ENCODE peak calls at places on chromosomes 2 and 18, in six cellular contexts. J, F, D, I, V and H are unnamed samples. For H3K36me3 and H3K4me1, the result is how much of the 10 kb centered on the place peaks cover.

GRCh38 chr18:463442-464310 is 36.8 kb downstream of the COLEC12 start:
- DNase-seq in J (no peak), F (peak), D (no peak), I (no peak), V (peak), H (no peak)

GRCh38 chr2:29697715-29698114 is 223.7 kb downstream of the ALK start:
- DNase-seq in J (no peak), F (no peak), D (no peak), I (no peak), V (no peak), H (no peak)

GRCh38 chr2:164203131-164203530 is 418.2 kb downstream of the GRB14 start:
- DNase-seq in J (no peak), F (no peak), D (no peak), I (no peak), V (peak), H (no peak)

GRCh38 chr2:69995511-69995910 is 34.1 kb upstream of the ASPRV1 start:
- DNase-seq in J (no peak), F (no peak), D (no peak), I (no peak), V (no peak), H (no peak)

GRCh38 chr18:28175930-28176673 is 828 bp downstream of the CDH2 start:
- DNase-seq in J (peak), F (peak), D (peak), I (no peak), V (peak), H (no peak)

GRCh38 chr2:196324212-196324611 is 152.8 kb upstream of the STK17B start:
- DNase-seq in J (no peak), F (peak), D (no peak), I (no peak), V (peak), H (no peak)

GRCh38 chr18:907171-907879 is 2.7 kb downstream of the ADCYAP1 start:
- DNase-seq in J (no peak), F (no peak), D (no peak), I (no peak), V (peak), H (no peak)

GRCh38 chr2:212863185-212863588 is 288.2 kb downstream of the IKZF2 start:
- DNase-seq in J (peak), F (no peak), D (peak), I (peak), V (peak), H (peak)

GRCh38 chr2:134232868-134233732 is 20.8 kb upstream of the MGAT5 start:
- DNase-seq in J (peak), F (peak), D (peak), I (no peak), V (peak), H (no peak)

GRCh38 chr2:214716811-214717560 is 92.5 kb downstream of the BARD1 start:
- DNase-seq in J (no peak), F (no peak), D (no peak), I (peak), V (no peak), H (no peak)

GRCh38 chr2:68796306-68796905 is 61.8 kb downstream of the ARHGAP25 start:
- DNase-seq in J (no peak), F (peak), D (no peak), I (no peak), V (no peak), H (no peak)

GRCh38 chr2:48725696-48726494 is 29.6 kb downstream of the LHCGR start:
- DNase-seq in J (no peak), F (no peak), D (no peak), I (no peak), V (no peak), H (no peak)

GRCh38 chr2:157725856-157726255 is 97.2 kb upstream of the ACVR1C start:
- DNase-seq in J (no peak), F (peak), D (no peak), I (no peak), V (no peak), H (no peak)

GRCh38 chr2:239316562-239317465 is 84.0 kb downstream of the HDAC4 start:
- DNase-seq in J (no peak), F (peak), D (no peak), I (peak), V (peak), H (peak)

GRCh38 chr2:88091943-88092342 is 24.3 kb downstream of the SMYD1 start:
- DNase-seq in J (no peak), F (no peak), D (no peak), I (no peak), V (no peak), H (no peak)

GRCh38 chr2:136116111-136116812 is 1.7 kb downstream of the CXCR4 start:
- DNase-seq in J (no peak), F (no peak), D (peak), I (peak), V (peak), H (peak)

GRCh38 chr2:220775856-220776467 is 796.1 kb downstream of the EPHA4 start:
- DNase-seq in J (no peak), F (peak), D (no peak), I (no peak), V (peak), H (no peak)

GRCh38 chr2:112877423-112877822 is 33.5 kb upstream of the IL37 start:
- DNase-seq in J (peak), F (peak), D (no peak), I (no peak), V (peak), H (no peak)

GRCh38 chr18:41395695-41396094 is 559.3 kb upstream of the PIK3C3 start:
- DNase-seq in J (peak), F (peak), D (no peak), I (no peak), V (no peak), H (no peak)

GRCh38 chr2:20604957-20605381 is 45.9 kb downstream of the HS1BP3 start:
- DNase-seq in J (no peak), F (peak), D (no peak), I (peak), V (peak), H (no peak)

GRCh38 chr18:55018602-55019001 is 59.3 kb upstream of the CCDC68 start:
- DNase-seq in J (no peak), F (peak), D (no peak), I (no peak), V (peak), H (no peak)

GRCh38 chr2:105038383-105039061 is 653 bp downstream of the MRPS9 start:
- DNase-seq in J (peak), F (peak), D (no peak), I (no peak), V (peak), H (no peak)

GRCh38 chr2:54402350-54402749 is 53.8 kb upstream of the SPTBN1 start:
- DNase-seq in J (no peak), F (peak), D (no peak), I (no peak), V (peak), H (no peak)

GRCh38 chr2:230715201-230715600 is 2.6 kb downstream of the CAB39 start:
- DNase-seq in J (no peak), F (peak), D (no peak), I (no peak), V (peak), H (no peak)

GRCh38 chr18:23900979-23901378 is 113.6 kb upstream of the TTC39C start:
- DNase-seq in J (no peak), F (no peak), D (no peak), I (no peak), V (no peak), H (no peak)

GRCh38 chr2:221323513-221323912 is 248.6 kb downstream of the EPHA4 start:
- DNase-seq in J (no peak), F (no peak), D (no peak), I (no peak), V (no peak), H (no peak)

GRCh38 chr2:70552501-70553333 is 909 bp downstream of the TGFA start:
- DNase-seq in J (peak), F (no peak), D (peak), I (no peak), V (peak), H (peak)

GRCh38 chr2:226747288-226747687 is 52.3 kb downstream of the IRS1 start:
- DNase-seq in J (no peak), F (no peak), D (no peak), I (no peak), V (no peak), H (no peak)

GRCh38 chr2:226742346-226742745 is 57.3 kb downstream of the IRS1 start:
- DNase-seq in J (no peak), F (peak), D (no peak), I (no peak), V (no peak), H (no peak)

GRCh38 chr2:226743911-226744310 is 55.7 kb downstream of the IRS1 start:
- DNase-seq in J (no peak), F (no peak), D (no peak), I (no peak), V (no peak), H (no peak)

DNA sequence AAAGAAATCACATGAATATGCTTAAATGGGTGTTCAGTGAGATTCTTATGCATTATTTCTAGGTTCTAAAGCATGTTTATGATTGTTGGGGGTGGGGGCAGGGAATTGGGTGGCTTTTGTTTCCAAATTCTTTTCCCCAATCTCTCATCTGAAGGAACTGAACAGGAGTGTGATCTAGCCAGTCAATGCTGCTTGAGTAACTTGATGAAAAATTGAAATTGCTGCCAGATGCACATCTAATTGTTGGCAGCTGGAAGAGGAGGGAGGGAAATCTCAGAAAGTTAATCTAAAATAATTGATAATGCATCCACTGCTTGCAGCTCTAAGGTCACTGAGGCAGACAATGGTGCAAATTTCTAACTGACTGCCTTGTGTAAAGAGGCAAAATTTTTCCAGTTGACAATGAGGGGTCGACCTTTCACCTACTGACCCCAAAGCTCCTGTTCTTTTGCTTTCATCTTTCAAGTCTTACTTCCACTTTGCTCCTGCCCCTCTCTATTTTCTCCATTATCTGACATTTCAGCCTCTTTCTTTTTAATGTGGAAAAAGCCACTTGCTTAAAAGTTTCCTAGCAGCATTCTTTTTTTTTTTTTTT is 53.3 kb downstream of the IRS1 start:
- DNase-seq in J (no peak), F (no peak), D (no peak), I (no peak), V (no peak), H (no peak)
- H3K27ac ChIP-seq in J (no peak), F (no peak), D (no peak), I (no peak), V (no peak), H (no peak)

DNA sequence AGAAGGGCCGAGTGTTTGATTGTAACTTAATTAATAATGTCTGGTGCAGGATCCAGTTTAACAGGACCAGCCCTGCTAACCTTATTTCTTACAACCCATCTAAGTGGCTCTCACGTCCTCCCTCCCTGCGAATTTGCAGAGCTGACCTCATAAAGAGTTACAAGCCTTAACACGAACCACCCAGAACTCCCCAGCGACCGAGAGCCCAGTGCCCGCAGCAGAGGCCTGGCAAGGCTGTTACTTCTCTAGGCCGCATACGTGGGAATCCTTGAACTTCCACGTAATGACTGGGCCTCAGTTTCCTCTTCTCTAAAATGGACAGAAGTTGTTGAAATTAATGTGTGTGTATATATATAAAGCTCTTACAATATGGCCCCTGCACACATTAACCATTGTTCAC is 55.5 kb downstream of the PXDN start:
- DNase-seq in J (no peak), F (no peak), D (no peak), I (no peak), V (no peak), H (no peak)
- H3K36me3 ChIP-seq in J (under half), F (half or more), D (under half), I (under half), V (under half), H (under half)

GRCh38 chr18:8426401-8426800 is 182.8 kb upstream of the RAB12 start:
- DNase-seq in J (no peak), F (no peak), D (peak), I (no peak), V (no peak), H (no peak)

GRCh38 chr18:8422391-8422790 is 186.8 kb upstream of the RAB12 start:
- DNase-seq in J (no peak), F (no peak), D (no peak), I (no peak), V (no peak), H (no peak)

GRCh38 chr18:8423051-8423558 is 186.1 kb upstream of the RAB12 start:
- DNase-seq in J (peak), F (peak), D (no peak), I (no peak), V (peak), H (no peak)

GRCh38 chr18:8424917-8425725 is 184.1 kb upstream of the RAB12 start:
- DNase-seq in J (peak), F (peak), D (no peak), I (no peak), V (peak), H (no peak)

DNA sequence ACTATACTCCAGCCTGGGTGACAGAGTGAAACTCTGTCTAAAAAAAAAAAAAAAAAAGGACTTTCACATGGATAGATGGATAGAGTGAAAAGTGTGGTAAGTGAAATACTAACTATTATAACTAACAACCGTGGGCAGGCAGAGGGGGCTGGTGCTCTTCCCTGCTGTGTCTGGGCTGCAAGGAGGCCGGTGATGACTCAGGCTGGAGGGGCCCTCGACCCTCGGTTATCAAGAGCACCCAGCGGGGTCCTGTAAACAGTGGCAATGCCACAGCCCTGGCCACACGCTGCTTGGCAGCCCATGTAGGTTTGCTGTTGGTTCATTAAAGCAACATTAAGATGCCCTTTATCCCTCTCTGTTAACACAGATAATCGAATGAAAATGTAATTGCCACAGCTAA is 184.8 kb upstream of the RAB12 start:
- DNase-seq in J (no peak), F (no peak), D (no peak), I (no peak), V (no peak), H (no peak)
- H3K4me1 ChIP-seq in J (under half), F (under half), D (under half), I (under half), V (under half), H (under half)

GRCh38 chr2:156703628-156704027 is 267.4 kb downstream of the GPD2 start:
- DNase-seq in J (no peak), F (no peak), D (no peak), I (no peak), V (no peak), H (no peak)
- H3K27ac ChIP-seq in J (no peak), F (no peak), D (no peak), I (peak), V (no peak), H (no peak)

DNA sequence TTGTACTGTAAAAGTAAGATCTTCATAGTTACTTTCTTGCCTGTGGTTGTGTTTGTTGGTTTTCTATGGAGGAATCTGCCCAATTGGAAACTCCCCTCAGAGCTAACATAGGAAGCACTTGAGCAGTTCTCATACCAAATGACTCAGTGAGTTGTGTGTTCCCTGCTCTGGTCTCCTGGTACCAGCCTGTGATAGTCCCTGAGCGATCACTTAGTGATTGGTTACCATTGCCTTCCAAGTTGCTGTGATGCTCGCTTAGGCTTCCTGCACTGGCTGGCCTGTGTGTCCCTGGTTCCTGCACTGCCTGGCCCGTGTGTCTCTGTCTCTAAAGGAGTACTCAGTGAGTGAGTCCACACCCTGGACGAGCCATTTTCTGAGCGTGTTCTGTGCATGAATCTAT is 133.0 kb downstream of the MAP4K4 start:
- DNase-seq in J (peak), F (peak), D (no peak), I (no peak), V (peak), H (no peak)
- H3K36me3 ChIP-seq in J (half or more), F (under half), D (half or more), I (under half), V (under half), H (under half)

GRCh38 chr2:96819876-96820511 is 3.9 kb downstream of the CNNM3 start:
- DNase-seq in J (no peak), F (no peak), D (no peak), I (no peak), V (no peak), H (no peak)
- H3K4me1 ChIP-seq in J (under half), F (under half), D (under half), I (half or more), V (under half), H (half or more)

DNA sequence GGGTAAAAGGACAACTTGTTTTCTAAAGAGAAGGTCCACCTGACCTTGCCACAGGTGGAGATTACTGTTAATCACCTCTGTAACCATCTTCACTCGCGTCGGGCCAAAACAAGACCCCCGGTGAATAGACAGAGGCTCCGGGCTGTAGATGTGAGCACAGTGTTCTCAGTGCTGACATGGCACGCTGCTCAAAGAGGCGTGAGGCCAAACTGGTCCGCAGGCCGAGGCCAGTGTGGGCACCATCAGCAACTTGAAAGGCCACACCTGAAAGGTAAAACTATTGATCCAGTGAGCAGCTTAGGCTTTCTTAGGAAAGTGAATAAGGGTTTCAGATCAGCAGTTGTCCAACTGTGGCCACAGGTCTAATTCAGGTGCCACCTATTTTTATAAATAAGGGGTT is 75.1 kb downstream of the MYT1L start:
- DNase-seq in J (no peak), F (no peak), D (no peak), I (no peak), V (no peak), H (no peak)
- H3K27ac ChIP-seq in J (no peak), F (no peak), D (no peak), I (no peak), V (no peak), H (no peak)

GRCh38 chr2:167490394-167490793 is 602.1 kb downstream of the XIRP2 start:
- DNase-seq in J (no peak), F (no peak), D (no peak), I (no peak), V (no peak), H (no peak)

GRCh38 chr2:167492486-167492885 is 604.2 kb downstream of the XIRP2 start:
- DNase-seq in J (no peak), F (peak), D (no peak), I (no peak), V (no peak), H (no peak)

GRCh38 chr2:167491788-167492187 is 603.5 kb downstream of the XIRP2 start:
- DNase-seq in J (no peak), F (no peak), D (no peak), I (no peak), V (no peak), H (no peak)

GRCh38 chr2:167487728-167488127 is 599.4 kb downstream of the XIRP2 start:
- DNase-seq in J (no peak), F (no peak), D (no peak), I (no peak), V (no peak), H (no peak)

DNA sequence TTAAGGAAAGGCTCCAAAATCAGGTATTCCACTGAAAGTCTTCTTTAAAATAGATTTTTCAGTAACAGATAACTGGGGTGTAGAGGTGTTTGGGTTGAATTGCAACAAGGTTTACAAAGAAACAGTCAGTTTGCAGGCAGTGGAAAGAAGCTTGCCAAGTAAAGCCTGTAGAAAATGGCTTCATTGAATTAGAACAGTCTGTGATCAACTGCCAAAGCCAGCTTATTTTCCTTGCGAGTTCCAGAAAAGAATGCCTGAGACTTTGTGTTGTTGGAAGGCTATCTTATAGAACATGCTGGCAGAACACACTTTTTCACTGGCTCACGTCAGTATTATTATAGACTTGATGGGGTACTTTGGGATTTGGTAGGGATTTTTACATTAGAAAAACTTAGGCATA is 601.0 kb downstream of the XIRP2 start:
- DNase-seq in J (no peak), F (no peak), D (no peak), I (no peak), V (no peak), H (no peak)
- H3K36me3 ChIP-seq in J (under half), F (under half), D (under half), I (under half), V (under half), H (under half)

GRCh38 chr2:101737478-101738240 is 40.2 kb downstream of the MAP4K4 start:
- DNase-seq in J (peak), F (no peak), D (no peak), I (no peak), V (peak), H (no peak)

GRCh38 chr2:101738649-101739048 is 41.1 kb downstream of the MAP4K4 start:
- DNase-seq in J (no peak), F (no peak), D (no peak), I (no peak), V (no peak), H (no peak)

GRCh38 chr2:101736233-101736632 is 38.7 kb downstream of the MAP4K4 start:
- DNase-seq in J (no peak), F (no peak), D (no peak), I (no peak), V (peak), H (no peak)

GRCh38 chr2:101735166-101735533 is 37.6 kb downstream of the MAP4K4 start:
- DNase-seq in J (no peak), F (no peak), D (no peak), I (no peak), V (no peak), H (no peak)

GRCh38 chr2:101736861-101737291 is 39.4 kb downstream of the MAP4K4 start:
- DNase-seq in J (peak), F (peak), D (no peak), I (no peak), V (peak), H (no peak)
- H3K4me1 ChIP-seq in J (half or more), F (under half), D (under half), I (half or more), V (half or more), H (half or more)